ENCODE peak calls at places on chromosome 3, in four cellular contexts. One of them, this sample, is unnamed.

GRCh38 chr3:128878556-128879124 is 780 bp upstream of the ACAD9 start:
- DNase-seq in K562: peak
- DNase-seq in HepG2: peak
- DNase-seq in GM12878: peak
- DNase-seq in this sample: no peak

GRCh38 chr3:86958534-86958933 is 32.4 kb downstream of the VGLL3 start:
- DNase-seq in HepG2: no peak
- DNase-seq in GM12878: no peak
- DNase-seq in K562: no peak
- DNase-seq in this sample: no peak

GRCh38 chr3:51819709-51820406 is 40.8 kb upstream of the IQCF6 start:
- DNase-seq in HepG2: peak
- DNase-seq in K562: peak
- DNase-seq in GM12878: no peak
- DNase-seq in this sample: peak

GRCh38 chr3:62252614-62253147 is 120.7 kb downstream of the FEZF2 start:
- DNase-seq in GM12878: no peak
- DNase-seq in K562: no peak
- DNase-seq in HepG2: no peak
- DNase-seq in this sample: no peak

GRCh38 chr3:37619568-37619967 is 242.1 kb upstream of the CTDSPL start:
- DNase-seq in K562: no peak
- DNase-seq in GM12878: no peak
- DNase-seq in HepG2: no peak
- DNase-seq in this sample: no peak

GRCh38 chr3:151871639-151872468 is 1.6 kb upstream of the SUCNR1 start:
- DNase-seq in GM12878: peak
- DNase-seq in K562: peak
- DNase-seq in HepG2: no peak
- DNase-seq in this sample: no peak

GRCh38 chr3:149339931-149340309 is 6.5 kb upstream of the TM4SF18 start:
- DNase-seq in HepG2: peak
- DNase-seq in GM12878: no peak
- DNase-seq in K562: no peak
- DNase-seq in this sample: peak

GRCh38 chr3:64053581-64053980 is 30.3 kb upstream of the PSMD6 start:
- DNase-seq in GM12878: no peak
- DNase-seq in K562: no peak
- DNase-seq in HepG2: no peak
- DNase-seq in this sample: no peak

GRCh38 chr3:24829011-24829581 is 334.4 kb upstream of the THRB start:
- DNase-seq in K562: peak
- DNase-seq in HepG2: no peak
- DNase-seq in GM12878: no peak
- DNase-seq in this sample: peak

GRCh38 chr3:167078070-167078622 is 302.0 kb downstream of the ZBBX start:
- DNase-seq in HepG2: no peak
- DNase-seq in GM12878: no peak
- DNase-seq in K562: no peak
- DNase-seq in this sample: no peak

GRCh38 chr3:10915395-10915794 is 77.2 kb upstream of the SLC6A1 start:
- DNase-seq in K562: no peak
- DNase-seq in HepG2: no peak
- DNase-seq in GM12878: no peak
- DNase-seq in this sample: no peak

GRCh38 chr3:100760377-100760776 is 51.1 kb downstream of the TFG start:
- DNase-seq in K562: no peak
- DNase-seq in HepG2: no peak
- DNase-seq in GM12878: no peak
- DNase-seq in this sample: no peak

GRCh38 chr3:98977520-98977919 is 76.0 kb upstream of the DCBLD2 start:
- DNase-seq in K562: no peak
- DNase-seq in GM12878: peak
- DNase-seq in HepG2: peak
- DNase-seq in this sample: no peak

GRCh38 chr3:16205156-16205870 is 30.8 kb downstream of the GALNT15 start:
- DNase-seq in HepG2: no peak
- DNase-seq in K562: no peak
- DNase-seq in GM12878: no peak
- DNase-seq in this sample: no peak

GRCh38 chr3:111277226-111277625 is 205.6 kb downstream of the NECTIN3 start:
- DNase-seq in K562: no peak
- DNase-seq in HepG2: no peak
- DNase-seq in GM12878: no peak
- DNase-seq in this sample: no peak

GRCh38 chr3:54122802-54123537 is 618 bp downstream of the CACNA2D3 start:
- DNase-seq in GM12878: no peak
- DNase-seq in HepG2: no peak
- DNase-seq in K562: no peak
- DNase-seq in this sample: no peak

GRCh38 chr3:171049831-171050444 is 23.4 kb upstream of the SLC2A2 start:
- DNase-seq in K562: peak
- DNase-seq in HepG2: peak
- DNase-seq in GM12878: peak
- DNase-seq in this sample: peak

GRCh38 chr3:149397528-149397927 is 20.1 kb upstream of the TM4SF1 start:
- DNase-seq in HepG2: no peak
- DNase-seq in GM12878: no peak
- DNase-seq in K562: no peak
- DNase-seq in this sample: no peak

GRCh38 chr3:11591401-11592266 is 52.1 kb downstream of the VGLL4 start:
- DNase-seq in GM12878: no peak
- DNase-seq in HepG2: peak
- DNase-seq in K562: no peak
- DNase-seq in this sample: peak

GRCh38 chr3:119529883-119530282 is 29.5 kb downstream of the CD80 start:
- DNase-seq in HepG2: no peak
- DNase-seq in GM12878: no peak
- DNase-seq in K562: no peak
- DNase-seq in this sample: no peak

GRCh38 chr3:48563382-48563918 is at the start of gene UCN2:
- DNase-seq in HepG2: no peak
- DNase-seq in GM12878: no peak
- DNase-seq in K562: no peak
- DNase-seq in this sample: no peak

GRCh38 chr3:12420393-12420792 is 63.9 kb upstream of the TSEN2 start:
- DNase-seq in GM12878: no peak
- DNase-seq in K562: no peak
- DNase-seq in HepG2: no peak
- DNase-seq in this sample: no peak

GRCh38 chr3:23395115-23395514 is 192.0 kb downstream of the UBE2E2 start:
- DNase-seq in K562: no peak
- DNase-seq in GM12878: no peak
- DNase-seq in HepG2: no peak
- DNase-seq in this sample: no peak

GRCh38 chr3:197487911-197488391 is 67.8 kb downstream of the BDH1 start:
- DNase-seq in K562: no peak
- DNase-seq in HepG2: peak
- DNase-seq in GM12878: no peak
- DNase-seq in this sample: no peak

GRCh38 chr3:113485161-113485609 is 29.8 kb downstream of the SPICE1 start:
- DNase-seq in K562: no peak
- DNase-seq in HepG2: peak
- DNase-seq in GM12878: no peak
- DNase-seq in this sample: no peak

GRCh38 chr3:81816473-81817260 is 55.2 kb upstream of the GBE1 start:
- DNase-seq in GM12878: peak
- DNase-seq in HepG2: no peak
- DNase-seq in K562: no peak
- DNase-seq in this sample: no peak

GRCh38 chr3:54356299-54357037 is 234.1 kb downstream of the CACNA2D3 start:
- DNase-seq in HepG2: no peak
- DNase-seq in K562: no peak
- DNase-seq in GM12878: no peak
- DNase-seq in this sample: no peak

GRCh38 chr3:64902117-64902516 is 214.3 kb upstream of the ADAMTS9 start:
- DNase-seq in HepG2: no peak
- DNase-seq in GM12878: no peak
- DNase-seq in K562: no peak
- DNase-seq in this sample: no peak

GRCh38 chr3:18135083-18135814 is 289.9 kb downstream of the SATB1 start:
- DNase-seq in GM12878: no peak
- DNase-seq in HepG2: no peak
- DNase-seq in K562: no peak
- DNase-seq in this sample: no peak

GRCh38 chr3:127637971-127638370 is 9.0 kb downstream of the PODXL2 start:
- DNase-seq in HepG2: no peak
- DNase-seq in GM12878: no peak
- DNase-seq in K562: no peak
- DNase-seq in this sample: no peak

GRCh38 chr3:184713521-184713920 is 1.7 kb upstream of the MAGEF1 start:
- DNase-seq in GM12878: no peak
- DNase-seq in HepG2: no peak
- DNase-seq in K562: no peak
- DNase-seq in this sample: no peak

GRCh38 chr3:78757734-78758133 is 1010.1 kb downstream of the ROBO1 start:
- DNase-seq in K562: no peak
- DNase-seq in HepG2: no peak
- DNase-seq in GM12878: no peak
- DNase-seq in this sample: no peak

GRCh38 chr3:78764634-78765033 is 1003.2 kb downstream of the ROBO1 start:
- DNase-seq in K562: no peak
- DNase-seq in HepG2: no peak
- DNase-seq in GM12878: no peak
- DNase-seq in this sample: no peak

GRCh38 chr3:78765671-78766485 is 1001.9 kb downstream of the ROBO1 start:
- DNase-seq in HepG2: no peak
- DNase-seq in GM12878: no peak
- DNase-seq in K562: no peak
- DNase-seq in this sample: no peak

GRCh38 chr3:78762121-78762520 is 1005.7 kb downstream of the ROBO1 start:
- DNase-seq in GM12878: no peak
- DNase-seq in K562: no peak
- DNase-seq in HepG2: no peak
- DNase-seq in this sample: no peak
- TF ChIP-seq TARDBP in GM12878: no peak
- TF ChIP-seq TARDBP in K562: no peak
- TF ChIP-seq TARDBP in HepG2: no peak
- TF ChIP-seq TARDBP in this sample: no peak

GRCh38 chr3:135927170-135927569 is 38.4 kb upstream of the PPP2R3A start:
- DNase-seq in K562: no peak
- DNase-seq in GM12878: no peak
- DNase-seq in HepG2: no peak
- DNase-seq in this sample: no peak
- TF ChIP-seq BHLHE40 in K562: no peak
- TF ChIP-seq BHLHE40 in GM12878: no peak
- TF ChIP-seq BHLHE40 in HepG2: no peak
- TF ChIP-seq BHLHE40 in this sample: no peak

DNA sequence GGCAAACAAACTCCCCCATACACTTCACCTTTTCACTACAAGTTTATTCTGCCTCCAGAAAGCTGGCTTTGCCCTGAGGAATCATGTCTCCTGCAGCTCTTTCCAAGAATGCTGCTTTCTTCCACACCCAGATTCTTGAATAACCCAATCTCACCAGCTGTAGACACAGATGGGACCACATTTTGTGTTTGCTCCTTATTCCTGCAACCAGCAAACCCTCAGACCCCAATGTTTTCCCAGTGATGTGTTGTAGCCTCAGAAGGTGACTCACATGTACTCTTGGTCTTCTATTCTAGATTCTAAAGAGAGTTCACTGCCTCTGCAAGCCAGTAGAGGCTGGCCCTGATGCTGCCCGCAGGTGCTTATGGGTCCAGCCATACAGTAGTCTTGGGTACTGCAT is 23.6 kb upstream of the TRIM59 start:
- DNase-seq in HepG2: no peak
- DNase-seq in K562: no peak
- DNase-seq in GM12878: no peak
- DNase-seq in this sample: no peak
- TF ChIP-seq TARDBP in HepG2: no peak
- TF ChIP-seq TARDBP in K562: no peak
- TF ChIP-seq TARDBP in GM12878: no peak
- TF ChIP-seq TARDBP in this sample: no peak

GRCh38 chr3:125310623-125311076 is 64.5 kb downstream of the ZNF148 start:
- DNase-seq in K562: peak
- DNase-seq in GM12878: peak
- DNase-seq in HepG2: peak
- DNase-seq in this sample: no peak

GRCh38 chr3:125302932-125303331 is 72.2 kb downstream of the ZNF148 start:
- DNase-seq in GM12878: no peak
- DNase-seq in K562: no peak
- DNase-seq in HepG2: no peak
- DNase-seq in this sample: no peak

GRCh38 chr3:125306620-125307019 is 68.5 kb downstream of the ZNF148 start:
- DNase-seq in GM12878: no peak
- DNase-seq in K562: no peak
- DNase-seq in HepG2: no peak
- DNase-seq in this sample: no peak
- TF ChIP-seq BHLHE40 in GM12878: no peak
- TF ChIP-seq BHLHE40 in K562: no peak
- TF ChIP-seq BHLHE40 in HepG2: no peak
- TF ChIP-seq BHLHE40 in this sample: no peak

GRCh38 chr3:42177801-42178150 is 86.6 kb downstream of the TRAK1 start:
- DNase-seq in HepG2: no peak
- DNase-seq in GM12878: no peak
- DNase-seq in K562: no peak
- DNase-seq in this sample: no peak

GRCh38 chr3:42177068-42177800 is 86.1 kb downstream of the TRAK1 start:
- DNase-seq in K562: no peak
- DNase-seq in HepG2: no peak
- DNase-seq in GM12878: no peak
- DNase-seq in this sample: no peak

GRCh38 chr3:42175841-42176240 is 84.7 kb downstream of the TRAK1 start:
- DNase-seq in HepG2: no peak
- DNase-seq in GM12878: no peak
- DNase-seq in K562: no peak
- DNase-seq in this sample: no peak

GRCh38 chr3:42174679-42175660 is 83.8 kb downstream of the TRAK1 start:
- DNase-seq in HepG2: no peak
- DNase-seq in K562: no peak
- DNase-seq in GM12878: no peak
- DNase-seq in this sample: no peak

GRCh38 chr3:42176635-42177034 is 85.5 kb downstream of the TRAK1 start:
- DNase-seq in HepG2: no peak
- DNase-seq in GM12878: no peak
- DNase-seq in K562: no peak
- DNase-seq in this sample: no peak
- TF ChIP-seq TARDBP in HepG2: no peak
- TF ChIP-seq TARDBP in GM12878: no peak
- TF ChIP-seq TARDBP in K562: no peak
- TF ChIP-seq TARDBP in this sample: no peak

This sample was measured in HEK293T.